ENCODE peak calls at places on chromosomes 13 and 19, in eight cellular contexts. One of them, this sample, is unnamed.
A peak's percentile ranks its signal among the peaks of the same experiment; 100 is the strongest.

GRCh38 chr19:39986643-39987042 is 10.2 kb upstream of the ZNF546 start:
- DNase-seq in GM12865: no peak
- DNase-seq in astrocyte of the spinal cord: no peak
- DNase-seq in WTC11: no peak
- DNase-seq in bronchial epithelial cell: no peak
- DNase-seq in IMR-90: no peak
- DNase-seq in breast epithelium: no peak
- DNase-seq in RWPE1: no peak
- DNase-seq in this sample: no peak

GRCh38 chr19:56692496-56692895 is 20.9 kb upstream of the ZNF835 start:
- DNase-seq in WTC11: no peak
- DNase-seq in breast epithelium: no peak
- DNase-seq in bronchial epithelial cell: no peak
- DNase-seq in IMR-90: no peak
- DNase-seq in astrocyte of the spinal cord: no peak
- DNase-seq in RWPE1: no peak
- DNase-seq in GM12865: no peak
- DNase-seq in this sample: no peak

GRCh38 chr13:108495686-108496363 is 133.6 kb upstream of the MYO16 start:
- DNase-seq in IMR-90: no peak
- DNase-seq in bronchial epithelial cell: no peak
- DNase-seq in astrocyte of the spinal cord: peak; percentile 39
- DNase-seq in GM12865: no peak
- DNase-seq in WTC11: peak; percentile 49
- DNase-seq in RWPE1: no peak
- DNase-seq in breast epithelium: no peak
- DNase-seq in this sample: peak; percentile 34

GRCh38 chr19:49758292-49758691 is 4.8 kb downstream of the TSKS start:
- DNase-seq in astrocyte of the spinal cord: peak; percentile 79
- DNase-seq in IMR-90: peak; percentile 83
- DNase-seq in WTC11: no peak
- DNase-seq in bronchial epithelial cell: peak; percentile 15
- DNase-seq in RWPE1: peak; percentile 23
- DNase-seq in breast epithelium: no peak
- DNase-seq in GM12865: no peak
- DNase-seq in this sample: no peak

GRCh38 chr13:102347490-102347889 is 54.4 kb downstream of the FGF14 start:
- DNase-seq in bronchial epithelial cell: no peak
- DNase-seq in IMR-90: no peak
- DNase-seq in breast epithelium: no peak
- DNase-seq in RWPE1: no peak
- DNase-seq in WTC11: no peak
- DNase-seq in GM12865: no peak
- DNase-seq in astrocyte of the spinal cord: no peak
- DNase-seq in this sample: no peak

GRCh38 chr13:73169971-73170370 is 111.2 kb downstream of the KLF5 start:
- DNase-seq in bronchial epithelial cell: peak; percentile 19
- DNase-seq in IMR-90: no peak
- DNase-seq in astrocyte of the spinal cord: no peak
- DNase-seq in GM12865: peak; percentile 5
- DNase-seq in breast epithelium: no peak
- DNase-seq in RWPE1: no peak
- DNase-seq in WTC11: no peak
- DNase-seq in this sample: no peak

GRCh38 chr19:22331521-22331920 is 45.3 kb downstream of the ZNF729 start:
- DNase-seq in bronchial epithelial cell: no peak
- DNase-seq in WTC11: no peak
- DNase-seq in RWPE1: no peak
- DNase-seq in breast epithelium: no peak
- DNase-seq in astrocyte of the spinal cord: no peak
- DNase-seq in GM12865: no peak
- DNase-seq in IMR-90: no peak
- DNase-seq in this sample: no peak

GRCh38 chr13:24264976-24265375 is 44.4 kb upstream of the C1QTNF9 start:
- DNase-seq in RWPE1: no peak
- DNase-seq in WTC11: no peak
- DNase-seq in breast epithelium: no peak
- DNase-seq in IMR-90: no peak
- DNase-seq in astrocyte of the spinal cord: no peak
- DNase-seq in GM12865: peak; percentile 67
- DNase-seq in bronchial epithelial cell: peak; percentile 49
- DNase-seq in this sample: no peak

GRCh38 chr13:109788372-109789195 is 2.2 kb upstream of the IRS2 start:
- DNase-seq in RWPE1: no peak
- DNase-seq in bronchial epithelial cell: no peak
- DNase-seq in breast epithelium: no peak
- DNase-seq in astrocyte of the spinal cord: no peak
- DNase-seq in GM12865: no peak
- DNase-seq in IMR-90: no peak
- DNase-seq in WTC11: no peak
- DNase-seq in this sample: no peak

GRCh38 chr19:46659151-46660007 is 1.6 kb downstream of the DACT3 start:
- DNase-seq in WTC11: peak; percentile 63
- DNase-seq in astrocyte of the spinal cord: no peak
- DNase-seq in IMR-90: no peak
- DNase-seq in bronchial epithelial cell: no peak
- DNase-seq in GM12865: no peak
- DNase-seq in breast epithelium: no peak
- DNase-seq in RWPE1: no peak
- DNase-seq in this sample: peak; percentile 37

GRCh38 chr13:25882732-25883357 is 169.0 kb downstream of the SHISA2 start:
- DNase-seq in RWPE1: no peak
- DNase-seq in IMR-90: no peak
- DNase-seq in GM12865: no peak
- DNase-seq in astrocyte of the spinal cord: peak; percentile 22
- DNase-seq in breast epithelium: no peak
- DNase-seq in WTC11: no peak
- DNase-seq in bronchial epithelial cell: no peak
- DNase-seq in this sample: no peak

GRCh38 chr13:25179810-25180437 is 7.8 kb upstream of the AMER2 start:
- DNase-seq in bronchial epithelial cell: no peak
- DNase-seq in IMR-90: no peak
- DNase-seq in astrocyte of the spinal cord: no peak
- DNase-seq in WTC11: no peak
- DNase-seq in breast epithelium: no peak
- DNase-seq in RWPE1: no peak
- DNase-seq in GM12865: peak; percentile 37
- DNase-seq in this sample: no peak

GRCh38 chr19:45406957-45407375 is 522 bp downstream of the POLR1G start:
- DNase-seq in IMR-90: no peak
- DNase-seq in breast epithelium: no peak
- DNase-seq in RWPE1: no peak
- DNase-seq in WTC11: no peak
- DNase-seq in astrocyte of the spinal cord: no peak
- DNase-seq in bronchial epithelial cell: no peak
- DNase-seq in GM12865: peak; percentile 35
- DNase-seq in this sample: no peak

GRCh38 chr19:14686411-14686810 is 3.4 kb upstream of the ZNF333 start:
- DNase-seq in GM12865: peak; percentile 66
- DNase-seq in breast epithelium: no peak
- DNase-seq in bronchial epithelial cell: peak; percentile 35
- DNase-seq in WTC11: peak; percentile 25
- DNase-seq in IMR-90: peak; percentile 9
- DNase-seq in RWPE1: no peak
- DNase-seq in astrocyte of the spinal cord: peak; percentile 13
- DNase-seq in this sample: no peak

GRCh38 chr19:33905937-33906577 is 109.4 kb downstream of the KCTD15 start:
- DNase-seq in bronchial epithelial cell: peak; percentile 35
- DNase-seq in WTC11: peak; percentile 84
- DNase-seq in astrocyte of the spinal cord: no peak
- DNase-seq in GM12865: peak; percentile 12
- DNase-seq in breast epithelium: peak; percentile 73
- DNase-seq in IMR-90: no peak
- DNase-seq in RWPE1: peak; percentile 60
- DNase-seq in this sample: peak; percentile 84

GRCh38 chr19:47542030-47542475 is 27.2 kb upstream of the NAPA start:
- DNase-seq in bronchial epithelial cell: no peak
- DNase-seq in WTC11: no peak
- DNase-seq in astrocyte of the spinal cord: no peak
- DNase-seq in IMR-90: peak; percentile 59
- DNase-seq in GM12865: no peak
- DNase-seq in RWPE1: no peak
- DNase-seq in breast epithelium: no peak
- DNase-seq in this sample: no peak

GRCh38 chr13:29476046-29476445 is 119.4 kb downstream of the SLC7A1 start:
- DNase-seq in WTC11: no peak
- DNase-seq in bronchial epithelial cell: peak; percentile 83
- DNase-seq in astrocyte of the spinal cord: no peak
- DNase-seq in GM12865: no peak
- DNase-seq in breast epithelium: no peak
- DNase-seq in RWPE1: no peak
- DNase-seq in IMR-90: no peak
- DNase-seq in this sample: no peak

GRCh38 chr13:29471551-29471950 is 123.9 kb downstream of the SLC7A1 start:
- DNase-seq in bronchial epithelial cell: no peak
- DNase-seq in WTC11: no peak
- DNase-seq in GM12865: no peak
- DNase-seq in IMR-90: no peak
- DNase-seq in astrocyte of the spinal cord: no peak
- DNase-seq in breast epithelium: no peak
- DNase-seq in RWPE1: no peak
- DNase-seq in this sample: no peak

GRCh38 chr13:29474991-29475390 is 120.5 kb downstream of the SLC7A1 start:
- DNase-seq in WTC11: no peak
- DNase-seq in breast epithelium: no peak
- DNase-seq in bronchial epithelial cell: peak; percentile 18
- DNase-seq in astrocyte of the spinal cord: peak; percentile 86
- DNase-seq in IMR-90: peak; percentile 91
- DNase-seq in RWPE1: no peak
- DNase-seq in GM12865: no peak
- DNase-seq in this sample: no peak

GRCh38 chr13:29472317-29472961 is 123.0 kb downstream of the SLC7A1 start:
- DNase-seq in astrocyte of the spinal cord: peak; percentile 56
- DNase-seq in IMR-90: peak; percentile 58
- DNase-seq in RWPE1: peak; percentile 64
- DNase-seq in bronchial epithelial cell: peak; percentile 58
- DNase-seq in GM12865: peak; percentile 79
- DNase-seq in breast epithelium: no peak
- DNase-seq in WTC11: peak; percentile 68
- DNase-seq in this sample: peak; percentile 78
- TF ChIP-seq CTCF in astrocyte of the spinal cord: peak; percentile 95
- TF ChIP-seq CTCF in IMR-90: peak; percentile 99
- TF ChIP-seq CTCF in RWPE1: peak; percentile 84
- TF ChIP-seq CTCF in bronchial epithelial cell: peak; percentile 96
- TF ChIP-seq CTCF in GM12865: peak; percentile 99
- TF ChIP-seq CTCF in breast epithelium: peak; percentile 67
- TF ChIP-seq CTCF in WTC11: peak; percentile 81
- TF ChIP-seq CTCF in this sample: peak; percentile 96

DNA sequence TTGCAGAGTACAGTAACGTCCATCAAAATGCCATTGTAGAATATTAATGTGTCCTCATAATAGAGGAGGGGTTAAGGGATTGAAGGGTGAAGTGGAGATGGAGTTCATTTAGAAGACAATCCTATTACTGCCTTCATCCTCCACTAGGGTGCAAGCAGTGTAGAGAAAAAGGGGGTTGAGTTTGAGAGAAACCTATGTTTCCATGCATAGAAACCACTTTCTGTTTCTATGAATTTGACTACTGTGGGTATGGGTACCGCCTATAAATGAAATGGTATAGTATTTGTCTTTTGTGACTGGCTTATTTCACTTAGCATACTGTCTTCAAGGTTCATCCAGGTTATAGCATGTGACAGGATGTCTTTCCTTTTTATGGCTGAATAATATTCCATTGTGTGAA is 156.0 kb downstream of the GGACT start:
- DNase-seq in GM12865: peak; percentile 9
- DNase-seq in IMR-90: no peak
- DNase-seq in RWPE1: no peak
- DNase-seq in astrocyte of the spinal cord: no peak
- DNase-seq in WTC11: no peak
- DNase-seq in bronchial epithelial cell: no peak
- DNase-seq in breast epithelium: no peak
- DNase-seq in this sample: no peak
- TF ChIP-seq CTCF in GM12865: no peak
- TF ChIP-seq CTCF in IMR-90: no peak
- TF ChIP-seq CTCF in RWPE1: no peak
- TF ChIP-seq CTCF in astrocyte of the spinal cord: no peak
- TF ChIP-seq CTCF in WTC11: no peak
- TF ChIP-seq CTCF in bronchial epithelial cell: no peak
- TF ChIP-seq CTCF in breast epithelium: no peak
- TF ChIP-seq CTCF in this sample: no peak

GRCh38 chr13:20938302-20938701 is 35.8 kb upstream of the XPO4 start:
- DNase-seq in breast epithelium: no peak
- DNase-seq in RWPE1: no peak
- DNase-seq in GM12865: no peak
- DNase-seq in IMR-90: no peak
- DNase-seq in bronchial epithelial cell: no peak
- DNase-seq in WTC11: peak; percentile 20
- DNase-seq in astrocyte of the spinal cord: no peak
- DNase-seq in this sample: no peak
- TF ChIP-seq CTCF in breast epithelium: no peak
- TF ChIP-seq CTCF in RWPE1: no peak
- TF ChIP-seq CTCF in GM12865: no peak
- TF ChIP-seq CTCF in IMR-90: no peak
- TF ChIP-seq CTCF in bronchial epithelial cell: no peak
- TF ChIP-seq CTCF in WTC11: no peak
- TF ChIP-seq CTCF in astrocyte of the spinal cord: no peak
- TF ChIP-seq CTCF in this sample: no peak

GRCh38 chr19:50795665-50796073 is 5.5 kb downstream of the ACP4 start:
- DNase-seq in RWPE1: no peak
- DNase-seq in WTC11: no peak
- DNase-seq in astrocyte of the spinal cord: no peak
- DNase-seq in GM12865: peak; percentile 56
- DNase-seq in IMR-90: no peak
- DNase-seq in bronchial epithelial cell: no peak
- DNase-seq in breast epithelium: no peak
- DNase-seq in this sample: no peak

GRCh38 chr19:50797429-50798115 is 7.4 kb downstream of the ACP4 start:
- DNase-seq in GM12865: no peak
- DNase-seq in bronchial epithelial cell: no peak
- DNase-seq in WTC11: no peak
- DNase-seq in IMR-90: no peak
- DNase-seq in breast epithelium: no peak
- DNase-seq in RWPE1: no peak
- DNase-seq in astrocyte of the spinal cord: no peak
- DNase-seq in this sample: no peak

GRCh38 chr19:50794778-50795664 is 4.8 kb downstream of the ACP4 start:
- DNase-seq in WTC11: peak; percentile 36
- DNase-seq in RWPE1: no peak
- DNase-seq in GM12865: peak; percentile 70
- DNase-seq in bronchial epithelial cell: no peak
- DNase-seq in breast epithelium: no peak
- DNase-seq in IMR-90: no peak
- DNase-seq in astrocyte of the spinal cord: no peak
- DNase-seq in this sample: no peak

GRCh38 chr19:50796634-50797428 is 6.6 kb downstream of the ACP4 start:
- DNase-seq in bronchial epithelial cell: no peak
- DNase-seq in RWPE1: no peak
- DNase-seq in astrocyte of the spinal cord: no peak
- DNase-seq in breast epithelium: no peak
- DNase-seq in IMR-90: no peak
- DNase-seq in WTC11: no peak
- DNase-seq in GM12865: no peak
- DNase-seq in this sample: no peak

DNA sequence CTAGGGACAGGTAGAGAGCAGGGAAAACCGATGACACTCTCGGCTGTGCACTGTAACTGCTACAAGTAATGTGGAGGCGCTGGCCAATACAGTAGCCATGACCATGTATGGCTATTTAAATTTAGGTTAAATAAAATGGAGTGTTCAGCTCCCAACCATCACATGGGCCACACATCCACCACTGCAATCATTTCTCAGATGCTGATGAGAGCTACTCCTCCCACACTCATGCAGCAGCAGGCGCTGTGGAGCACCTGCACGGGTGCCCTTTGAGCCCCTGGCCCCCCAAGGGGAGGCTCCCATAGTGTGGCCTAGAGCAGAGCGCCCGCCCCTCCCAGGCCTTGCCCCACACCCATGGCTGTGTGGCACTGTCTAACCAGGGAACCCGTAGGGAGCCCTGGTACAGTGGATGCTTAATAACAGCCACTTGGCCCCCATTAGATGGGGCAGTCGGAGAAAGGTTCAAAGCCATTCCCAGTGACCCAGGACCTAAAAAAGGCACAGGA is 6.0 kb downstream of the ACP4 start:
- DNase-seq in RWPE1: no peak
- DNase-seq in bronchial epithelial cell: no peak
- DNase-seq in astrocyte of the spinal cord: no peak
- DNase-seq in GM12865: peak; percentile 51
- DNase-seq in WTC11: no peak
- DNase-seq in breast epithelium: no peak
- DNase-seq in IMR-90: no peak
- DNase-seq in this sample: no peak
- TF ChIP-seq CTCF in RWPE1: no peak
- TF ChIP-seq CTCF in bronchial epithelial cell: no peak
- TF ChIP-seq CTCF in astrocyte of the spinal cord: no peak
- TF ChIP-seq CTCF in GM12865: no peak
- TF ChIP-seq CTCF in WTC11: no peak
- TF ChIP-seq CTCF in breast epithelium: no peak
- TF ChIP-seq CTCF in IMR-90: no peak
- TF ChIP-seq CTCF in this sample: no peak

This sample was measured in endothelial cell.